ENCODE peak calls at places on chromosome 1, in six cellular contexts. G is mesenchymal stem cell, H is neuronal stem cell, V is H9, O is trophoblast cell, N is H1. A is an unnamed sample.

GRCh38 chr1:65174585-65174984 is 26.6 kb downstream of the AK4 start:
- DNase-seq in G (peak; percentile 86), H (no peak), V (no peak), O (peak; percentile 8), N (no peak), A (peak; percentile 94)

GRCh38 chr1:197771388-197771787 is 3.9 kb downstream of the DENND1B start:
- DNase-seq in G (no peak), H (no peak), V (no peak), O (no peak), N (no peak), A (no peak)

GRCh38 chr1:28935293-28935692 is 20.9 kb downstream of the EPB41 start:
- DNase-seq in G (no peak), H (no peak), V (no peak), O (no peak), N (no peak), A (no peak)

GRCh38 chr1:74512516-74512915 is at the start of gene LRRC53:
- DNase-seq in G (no peak), H (no peak), V (no peak), O (no peak), N (no peak), A (no peak)

GRCh38 chr1:204456826-204457361 is 37.7 kb downstream of the PIK3C2B start:
- DNase-seq in G (peak; percentile 7), H (no peak), V (no peak), O (no peak), N (no peak), A (no peak)

GRCh38 chr1:200530551-200531261 is 89.8 kb downstream of the KIF14 start:
- DNase-seq in G (no peak), H (no peak), V (no peak), O (no peak), N (no peak), A (no peak)

GRCh38 chr1:13828454-13829151 is 128.6 kb downstream of the PRDM2 start:
- DNase-seq in G (no peak), H (no peak), V (peak; percentile 89), O (peak; percentile 51), N (peak; percentile 93), A (no peak)

GRCh38 chr1:19893687-19894086 is 11.5 kb downstream of the OTUD3 start:
- DNase-seq in G (no peak), H (no peak), V (no peak), O (no peak), N (no peak), A (no peak)

GRCh38 chr1:3930696-3931309 is 30.7 kb upstream of the C1orf174 start:
- DNase-seq in G (no peak), H (no peak), V (no peak), O (no peak), N (no peak), A (no peak)

GRCh38 chr1:198934901-198935301 is 296.1 kb downstream of the PTPRC start:
- DNase-seq in G (peak; percentile 78), H (no peak), V (no peak), O (no peak), N (no peak), A (peak; percentile 51)

GRCh38 chr1:214031267-214031650 is 43.5 kb downstream of the PROX1 start:
- DNase-seq in G (no peak), H (peak; percentile 57), V (peak; percentile 73), O (no peak), N (no peak), A (no peak)

GRCh38 chr1:110601332-110601731 is 4.8 kb downstream of the KCNA2 start:
- DNase-seq in G (no peak), H (no peak), V (peak; percentile 3), O (no peak), N (no peak), A (no peak)

GRCh38 chr1:17214876-17215544 is 10.1 kb downstream of the PADI1 start:
- DNase-seq in G (no peak), H (no peak), V (no peak), O (no peak), N (no peak), A (no peak)

GRCh38 chr1:40840526-40841323 is 21.4 kb downstream of the CITED4 start:
- DNase-seq in G (no peak), H (no peak), V (no peak), O (no peak), N (no peak), A (no peak)

GRCh38 chr1:204102029-204102611 is 29.2 kb downstream of the SOX13 start:
- DNase-seq in G (no peak), H (no peak), V (no peak), O (no peak), N (peak; percentile 56), A (no peak)

GRCh38 chr1:40593449-40594186 is 62.2 kb downstream of the ZNF684 start:
- DNase-seq in G (no peak), H (no peak), V (no peak), O (no peak), N (no peak), A (no peak)

GRCh38 chr1:229117664-229118300 is 153.1 kb upstream of the RAB4A start:
- DNase-seq in G (no peak), H (no peak), V (no peak), O (no peak), N (no peak), A (peak; percentile 49)

GRCh38 chr1:229112832-229113548 is 157.9 kb upstream of the RAB4A start:
- DNase-seq in G (no peak), H (no peak), V (no peak), O (no peak), N (no peak), A (no peak)

GRCh38 chr1:229114315-229114714 is 156.6 kb upstream of the RAB4A start:
- DNase-seq in G (peak; percentile 73), H (no peak), V (no peak), O (no peak), N (no peak), A (no peak)

GRCh38 chr1:229116114-229116513 is 154.8 kb upstream of the RAB4A start:
- DNase-seq in G (no peak), H (no peak), V (no peak), O (no peak), N (no peak), A (peak; percentile 65)

GRCh38 chr1:229114781-229115417 is 156.0 kb upstream of the RAB4A start:
- DNase-seq in G (peak; percentile 44), H (no peak), V (peak; percentile 45), O (no peak), N (no peak), A (peak; percentile 2)
- H4K91ac ChIP-seq in G (no peak overlapping the region), H (peak overlapping the region; percentile 6), V (no peak overlapping the region), O (peak overlapping the region; percentile 56), N (no peak overlapping the region), A (no peak overlapping the region)

GRCh38 chr1:43997979-43998378 is 6.6 kb downstream of the CCDC24 start:
- DNase-seq in G (no peak), H (no peak), V (no peak), O (no peak), N (no peak), A (no peak)

GRCh38 chr1:43995984-43996732 is 4.8 kb downstream of the CCDC24 start:
- DNase-seq in G (no peak), H (no peak), V (no peak), O (no peak), N (no peak), A (no peak)

GRCh38 chr1:43999455-43999854 is 8.1 kb downstream of the CCDC24 start:
- DNase-seq in G (no peak), H (no peak), V (no peak), O (no peak), N (no peak), A (no peak)

GRCh38 chr1:43996733-43997115 is 5.3 kb downstream of the CCDC24 start:
- DNase-seq in G (no peak), H (no peak), V (no peak), O (no peak), N (no peak), A (no peak)

GRCh38 chr1:43997295-43997694 is 5.9 kb downstream of the CCDC24 start:
- DNase-seq in G (no peak), H (no peak), V (no peak), O (no peak), N (no peak), A (no peak)
- H4K91ac ChIP-seq in G (no peak overlapping the region), H (no peak overlapping the region), V (no peak overlapping the region), O (no peak overlapping the region), N (no peak overlapping the region), A (no peak overlapping the region)

GRCh38 chr1:5108740-5109139 is 454.3 kb downstream of the AJAP1 start:
- DNase-seq in G (no peak), H (no peak), V (no peak), O (no peak), N (no peak), A (no peak)
- H4K91ac ChIP-seq in G (no peak overlapping the region), H (no peak overlapping the region), V (no peak overlapping the region), O (no peak overlapping the region), N (no peak overlapping the region), A (no peak overlapping the region)

DNA sequence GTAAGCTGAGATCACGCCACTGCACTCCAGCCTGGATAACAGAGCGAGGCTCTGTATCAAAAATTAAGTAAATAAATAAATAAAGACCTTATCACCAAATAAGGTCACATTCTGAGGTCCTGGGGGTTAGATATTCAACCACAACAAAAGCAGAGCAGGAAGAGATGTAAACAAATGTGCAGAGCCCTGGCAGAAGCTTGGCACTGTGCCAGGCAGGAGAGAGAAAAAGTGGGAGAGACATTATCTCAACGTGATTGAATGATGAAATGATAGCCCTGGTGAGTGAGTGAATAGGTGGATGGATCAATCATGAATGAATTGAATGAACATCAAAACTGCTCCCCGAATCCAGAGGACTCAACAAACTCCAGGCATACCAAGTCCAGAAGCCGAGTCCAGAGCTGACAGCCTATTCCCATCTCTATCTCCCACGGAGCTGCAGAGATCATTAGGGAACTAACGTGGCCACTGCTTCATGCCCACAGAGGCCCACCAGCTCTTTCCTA is 150.7 kb downstream of the TOMM20 start:
- DNase-seq in G (no peak), H (no peak), V (no peak), O (no peak), N (no peak), A (no peak)
- H4K91ac ChIP-seq in G (peak overlapping the region; percentile 100), H (no peak overlapping the region), V (no peak overlapping the region), O (peak overlapping the region; percentile 71), N (no peak overlapping the region), A (peak overlapping the region; percentile 92)

GRCh38 chr1:233217832-233218231 is 77.7 kb downstream of the PCNX2 start:
- DNase-seq in G (no peak), H (no peak), V (no peak), O (no peak), N (no peak), A (no peak)
- H4K91ac ChIP-seq in G (no peak overlapping the region), H (no peak overlapping the region), V (no peak overlapping the region), O (no peak overlapping the region), N (no peak overlapping the region), A (no peak overlapping the region)